ENCODE peak calls at places on chromosome 2, in four cellular contexts. W is WERI-Rb-1, U is foreskin fibroblast, Z is heart right ventricle. A is an unnamed sample.

GRCh38 chr2:66571873-66572272 is 136.9 kb downstream of the MEIS1 start:
- DNase-seq in Z (no peak), U (peak), W (no peak), A (peak)

GRCh38 chr2:100291152-100291970 is 30.9 kb downstream of the LONRF2 start:
- DNase-seq in Z (no peak), U (peak), W (no peak), A (peak)

GRCh38 chr2:71685941-71686611 is 232.7 kb downstream of the DYSF start:
- DNase-seq in W (no peak), U (no peak), Z (no peak), A (no peak)

GRCh38 chr2:197030090-197030489 is 103.6 kb upstream of the PGAP1 start:
- DNase-seq in Z (no peak), W (no peak), U (no peak), A (no peak)

GRCh38 chr2:29706171-29706690 is 215.2 kb downstream of the ALK start:
- DNase-seq in Z (no peak), U (no peak), W (peak), A (no peak)

GRCh38 chr2:109290887-109291675 is 162.1 kb downstream of the SH3RF3 start:
- DNase-seq in U (peak), Z (peak), W (no peak), A (peak)

GRCh38 chr2:79191081-79191480 is 31.5 kb upstream of the REG3A start:
- DNase-seq in W (no peak), Z (no peak), U (no peak), A (no peak)

GRCh38 chr2:102106133-102106556 is 36.4 kb upstream of the IL1R1 start:
- DNase-seq in U (peak), Z (no peak), W (no peak), A (peak)

GRCh38 chr2:120737802-120738516 is 2.3 kb downstream of the GLI2 start:
- DNase-seq in W (no peak), U (no peak), Z (no peak), A (no peak)

GRCh38 chr2:204608261-204608660 is 63.0 kb downstream of the PARD3B start:
- DNase-seq in U (peak), W (no peak), Z (peak), A (peak)

GRCh38 chr2:166609183-166609959 is 115.3 kb upstream of the SCN7A start:
- DNase-seq in Z (no peak), U (no peak), W (no peak), A (no peak)

GRCh38 chr2:218998414-218999002 is 5.3 kb upstream of the CRYBA2 start:
- DNase-seq in Z (no peak), W (no peak), U (no peak), A (no peak)

GRCh38 chr2:223725986-223726970 is 111.1 kb downstream of the AP1S3 start:
- DNase-seq in W (no peak), U (no peak), Z (no peak), A (no peak)

GRCh38 chr2:151637284-151637781 is 96.9 kb downstream of the NEB start:
- DNase-seq in W (no peak), U (no peak), Z (no peak), A (no peak)

GRCh38 chr2:104406273-104406726 is 447.6 kb upstream of the POU3F3 start:
- DNase-seq in U (peak), Z (no peak), W (no peak), A (no peak)

GRCh38 chr2:70161069-70161534 is 29.7 kb downstream of the C2orf42 start:
- DNase-seq in W (no peak), Z (no peak), U (no peak), A (no peak)

GRCh38 chr2:232485757-232486557 is 1.7 kb downstream of the ECEL1 start:
- DNase-seq in W (no peak), U (no peak), Z (no peak), A (no peak)

GRCh38 chr2:189698020-189698887 is 23.8 kb downstream of the ANKAR start:
- DNase-seq in Z (peak), U (peak), W (peak), A (peak)

DNA sequence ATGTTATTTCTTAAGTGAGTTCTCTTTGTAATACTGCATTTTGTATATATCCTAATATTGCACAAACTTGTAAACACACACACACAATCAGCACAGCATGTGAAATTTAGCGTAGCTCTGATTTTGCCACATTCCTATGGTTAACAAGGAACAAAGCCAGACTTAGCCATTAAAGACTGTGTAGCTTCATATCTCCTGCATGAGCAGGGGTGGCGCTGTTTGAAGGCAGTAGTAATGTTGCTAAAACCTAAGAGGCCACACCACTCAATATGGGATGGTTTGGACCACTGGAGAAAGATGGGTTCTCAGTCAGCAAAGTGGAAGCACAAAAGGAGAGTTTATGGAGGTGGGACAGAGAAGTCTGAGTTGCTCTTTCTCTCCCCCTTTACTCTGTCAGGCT is 61.1 kb upstream of the RND3 start:
- DNase-seq in U (peak), W (peak), Z (no peak), A (peak)
- TF ChIP-seq CTCF in U (peak), W (peak), Z (no peak), A (peak)

DNA sequence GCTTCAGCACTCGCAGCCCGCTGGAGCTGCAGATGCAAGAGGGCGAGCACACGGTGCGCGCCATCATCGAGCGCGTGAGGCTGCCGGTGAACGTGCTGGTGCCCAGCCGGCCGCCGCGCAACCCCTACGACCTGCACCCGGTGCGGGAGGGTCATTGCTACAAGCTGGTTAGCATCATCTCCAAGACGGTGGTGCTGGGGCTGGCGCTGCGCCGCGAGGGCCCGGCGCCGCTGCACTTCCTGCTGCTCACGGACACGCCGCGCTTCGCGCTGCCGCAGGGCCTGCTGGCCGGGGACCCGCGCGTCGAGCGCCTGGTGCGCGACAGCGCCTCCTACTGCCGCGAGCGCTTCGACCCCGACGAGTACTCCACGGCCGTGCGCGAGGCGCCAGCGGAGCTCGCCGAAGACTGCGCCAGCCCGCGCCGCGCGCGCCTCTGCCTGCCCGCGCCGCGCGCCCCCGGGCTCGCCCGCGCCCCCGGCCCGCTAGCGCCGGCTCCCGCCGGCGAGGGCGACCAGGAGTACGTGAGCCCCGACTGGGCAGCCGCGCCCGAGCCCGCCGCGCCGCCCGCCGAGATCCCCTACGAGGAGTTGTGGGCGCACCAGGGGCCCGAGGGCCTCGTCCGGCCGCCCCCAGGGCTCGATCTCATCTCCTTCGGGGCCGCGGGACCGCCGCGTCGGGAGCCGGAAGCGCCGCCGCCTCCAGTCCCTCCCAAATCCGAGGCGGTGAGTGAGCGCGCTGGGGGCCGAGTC is 11.8 kb downstream of the GAREM2 start:
- DNase-seq in U (peak), W (no peak), Z (peak), A (no peak)
- TF ChIP-seq CTCF in U (no peak), W (no peak), Z (peak), A (no peak)

GRCh38 chr2:113838744-113839444 is 51.0 kb upstream of the ACTR3 start:
- DNase-seq in U (no peak), Z (no peak), W (no peak), A (no peak)
- TF ChIP-seq CTCF in U (no peak), Z (no peak), W (no peak), A (no peak)

GRCh38 chr2:135914485-135914884 is 38.2 kb upstream of the MCM6 start:
- DNase-seq in U (no peak), Z (no peak), W (no peak), A (no peak)

GRCh38 chr2:135913726-135914365 is 37.6 kb upstream of the MCM6 start:
- DNase-seq in W (no peak), Z (peak), U (peak), A (peak)

DNA sequence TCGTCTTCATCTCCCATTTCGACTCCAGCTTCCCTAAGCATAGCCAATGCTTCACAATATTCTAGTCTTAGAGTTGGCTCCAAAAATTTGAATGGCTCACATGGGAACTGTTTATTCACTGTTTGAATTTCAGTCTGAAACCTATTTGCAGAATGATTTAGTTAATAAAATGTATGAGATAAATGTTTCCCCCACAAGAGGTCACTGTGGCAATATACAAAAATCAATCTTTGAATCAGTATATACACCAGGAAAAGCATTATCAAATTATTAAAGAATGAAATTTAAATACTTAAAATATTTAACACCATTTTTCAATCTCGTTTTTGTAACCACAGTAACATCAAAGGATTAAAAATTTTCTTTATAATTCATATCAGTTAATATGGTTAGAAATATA is 40.0 kb upstream of the MCM6 start:
- DNase-seq in U (peak), Z (no peak), W (no peak), A (peak)
- TF ChIP-seq CTCF in U (peak), Z (peak), W (no peak), A (peak)

GRCh38 chr2:48512586-48512985 is 17.4 kb upstream of the STON1 start:
- DNase-seq in W (no peak), Z (no peak), U (peak), A (no peak)

GRCh38 chr2:48512071-48512470 is 17.9 kb upstream of the STON1 start:
- DNase-seq in Z (no peak), U (peak), W (no peak), A (no peak)

GRCh38 chr2:48508461-48509124 is 21.4 kb upstream of the STON1 start:
- DNase-seq in Z (no peak), U (peak), W (peak), A (peak)

GRCh38 chr2:48514591-48514990 is 15.4 kb upstream of the STON1 start:
- DNase-seq in U (no peak), W (no peak), Z (no peak), A (no peak)

DNA sequence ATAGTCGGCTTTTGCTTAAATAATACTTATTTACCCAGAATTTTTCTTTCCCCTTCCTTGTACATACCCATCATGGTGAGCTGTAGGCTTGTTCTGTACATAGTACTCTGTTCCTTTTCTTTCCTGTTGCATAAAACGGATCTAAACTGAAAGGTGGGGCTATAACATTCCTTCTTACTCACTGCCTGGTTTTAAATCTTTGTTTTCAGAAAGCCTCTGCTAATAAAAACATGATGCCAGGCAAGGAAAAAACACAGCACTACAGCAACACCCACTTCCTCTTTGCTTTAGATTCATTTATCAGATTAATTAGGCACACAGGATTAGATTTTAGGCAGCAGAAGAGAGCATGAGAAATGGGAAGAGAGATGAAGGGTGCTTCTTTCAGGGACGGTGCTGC is 19.6 kb upstream of the STON1 start:
- DNase-seq in Z (no peak), W (no peak), U (peak), A (peak)
- TF ChIP-seq CTCF in Z (no peak), W (no peak), U (no peak), A (no peak)

DNA sequence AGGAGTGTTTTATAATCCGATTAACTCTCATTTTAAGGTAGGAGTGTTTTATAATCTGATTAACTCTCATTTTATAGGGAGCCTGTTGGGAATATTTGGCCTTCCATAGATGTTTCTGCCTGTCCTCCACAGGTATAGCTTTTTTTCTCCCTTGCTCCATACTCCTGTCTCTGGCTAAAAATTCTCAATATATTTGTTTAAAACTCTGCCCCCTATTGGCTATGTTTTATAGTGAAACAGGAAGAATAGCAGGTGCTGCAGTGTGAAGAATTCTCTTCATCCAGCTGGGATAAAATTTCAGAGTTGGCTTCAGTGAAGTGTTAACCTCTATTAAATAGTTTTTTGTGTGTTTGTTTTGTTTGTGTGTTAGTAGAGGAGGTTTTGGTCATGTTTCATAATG is 1046.0 kb upstream of the TMEFF2 start:
- DNase-seq in U (no peak), Z (no peak), W (no peak), A (no peak)
- TF ChIP-seq CTCF in U (no peak), Z (no peak), W (no peak), A (no peak)

GRCh38 chr2:215998636-215999035 is 14.7 kb downstream of the MREG start:
- DNase-seq in W (no peak), Z (no peak), U (peak), A (peak)
- TF ChIP-seq CTCF in W (no peak), Z (no peak), U (no peak), A (no peak)

GRCh38 chr2:199070550-199070949 is 387.2 kb downstream of the SATB2 start:
- DNase-seq in W (no peak), Z (no peak), U (no peak), A (no peak)
- TF ChIP-seq CTCF in W (no peak), Z (no peak), U (no peak), A (no peak)

GRCh38 chr2:97011977-97012569 is 25.7 kb upstream of the FAM178B start:
- DNase-seq in W (peak), U (peak), Z (peak), A (peak)
- TF ChIP-seq CTCF in W (peak), U (peak), Z (no peak), A (peak)

A was measured in HFFc6.